ENCODE peak calls at places on chromosomes 4 and X, in ten cellular contexts. One of them, this sample, is unnamed.

GRCh38 chrX:153469811-153470410 is 465 bp downstream of the HAUS7 start:
- DNase-seq in prostate gland: no peak
- DNase-seq in transverse colon: no peak
- DNase-seq in breast epithelium: no peak
- DNase-seq in HepG2: no peak
- DNase-seq in GM12892: no peak
- DNase-seq in SK-N-SH: peak; percentile 55
- DNase-seq in sigmoid colon: no peak
- DNase-seq in upper lobe of left lung: no peak
- DNase-seq in GM23338: peak; percentile 17
- DNase-seq in this sample: no peak

GRCh38 chrX:63186137-63186536 is 165.0 kb downstream of the SPIN4 start:
- DNase-seq in prostate gland: no peak
- DNase-seq in transverse colon: no peak
- DNase-seq in breast epithelium: no peak
- DNase-seq in HepG2: no peak
- DNase-seq in GM12892: no peak
- DNase-seq in SK-N-SH: no peak
- DNase-seq in sigmoid colon: no peak
- DNase-seq in upper lobe of left lung: no peak
- DNase-seq in GM23338: no peak
- DNase-seq in this sample: no peak

GRCh38 chrX:24090300-24091200 is 35.8 kb downstream of the EIF2S3 start:
- DNase-seq in prostate gland: no peak
- DNase-seq in transverse colon: no peak
- DNase-seq in breast epithelium: no peak
- DNase-seq in HepG2: no peak
- DNase-seq in GM12892: no peak
- DNase-seq in SK-N-SH: no peak
- DNase-seq in sigmoid colon: no peak
- DNase-seq in upper lobe of left lung: no peak
- DNase-seq in GM23338: no peak
- DNase-seq in this sample: no peak

GRCh38 chrX:123731258-123731986 is 1.4 kb downstream of the THOC2 start:
- DNase-seq in prostate gland: no peak
- DNase-seq in transverse colon: no peak
- DNase-seq in breast epithelium: no peak
- DNase-seq in HepG2: no peak
- DNase-seq in GM12892: no peak
- DNase-seq in SK-N-SH: peak; percentile 34
- DNase-seq in sigmoid colon: no peak
- DNase-seq in upper lobe of left lung: no peak
- DNase-seq in GM23338: peak; percentile 18
- DNase-seq in this sample: no peak

GRCh38 chr4:100823066-100823992 is 305.5 kb upstream of the EMCN start:
- DNase-seq in prostate gland: no peak
- DNase-seq in transverse colon: no peak
- DNase-seq in breast epithelium: no peak
- DNase-seq in HepG2: peak; percentile 82
- DNase-seq in GM12892: no peak
- DNase-seq in SK-N-SH: no peak
- DNase-seq in sigmoid colon: no peak
- DNase-seq in upper lobe of left lung: no peak
- DNase-seq in GM23338: no peak
- DNase-seq in this sample: no peak

GRCh38 chrX:112368371-112368770 is 285.8 kb upstream of the TRPC5 start:
- DNase-seq in prostate gland: no peak
- DNase-seq in transverse colon: no peak
- DNase-seq in breast epithelium: no peak
- DNase-seq in HepG2: no peak
- DNase-seq in GM12892: no peak
- DNase-seq in SK-N-SH: peak; percentile 12
- DNase-seq in sigmoid colon: no peak
- DNase-seq in upper lobe of left lung: no peak
- DNase-seq in GM23338: peak; percentile 33
- DNase-seq in this sample: no peak

GRCh38 chrX:119266364-119266995 is 30.4 kb downstream of the PGRMC1 start:
- DNase-seq in prostate gland: no peak
- DNase-seq in transverse colon: peak; percentile 11
- DNase-seq in breast epithelium: no peak
- DNase-seq in HepG2: peak; percentile 0
- DNase-seq in GM12892: no peak
- DNase-seq in SK-N-SH: peak; percentile 53
- DNase-seq in sigmoid colon: no peak
- DNase-seq in upper lobe of left lung: no peak
- DNase-seq in GM23338: peak; percentile 35
- DNase-seq in this sample: no peak

GRCh38 chr4:183499389-183499788 is 5.5 kb upstream of the ING2 start:
- DNase-seq in prostate gland: no peak
- DNase-seq in transverse colon: no peak
- DNase-seq in breast epithelium: no peak
- DNase-seq in HepG2: peak; percentile 72
- DNase-seq in GM12892: no peak
- DNase-seq in SK-N-SH: no peak
- DNase-seq in sigmoid colon: no peak
- DNase-seq in upper lobe of left lung: no peak
- DNase-seq in GM23338: no peak
- DNase-seq in this sample: peak; percentile 32

GRCh38 chr4:83250666-83251065 is 33.9 kb downstream of the COQ2 start:
- DNase-seq in prostate gland: no peak
- DNase-seq in transverse colon: peak; percentile 26
- DNase-seq in breast epithelium: no peak
- DNase-seq in HepG2: no peak
- DNase-seq in GM12892: no peak
- DNase-seq in SK-N-SH: no peak
- DNase-seq in sigmoid colon: no peak
- DNase-seq in upper lobe of left lung: no peak
- DNase-seq in GM23338: peak; percentile 17
- DNase-seq in this sample: no peak

GRCh38 chr4:83248486-83248885 is 36.1 kb downstream of the COQ2 start:
- DNase-seq in prostate gland: no peak
- DNase-seq in transverse colon: peak; percentile 77
- DNase-seq in breast epithelium: no peak
- DNase-seq in HepG2: no peak
- DNase-seq in GM12892: no peak
- DNase-seq in SK-N-SH: no peak
- DNase-seq in sigmoid colon: no peak
- DNase-seq in upper lobe of left lung: no peak
- DNase-seq in GM23338: no peak
- DNase-seq in this sample: no peak

GRCh38 chr4:83251074-83251835 is 33.3 kb downstream of the COQ2 start:
- DNase-seq in prostate gland: no peak
- DNase-seq in transverse colon: no peak
- DNase-seq in breast epithelium: no peak
- DNase-seq in HepG2: no peak
- DNase-seq in GM12892: no peak
- DNase-seq in SK-N-SH: no peak
- DNase-seq in sigmoid colon: no peak
- DNase-seq in upper lobe of left lung: no peak
- DNase-seq in GM23338: no peak
- DNase-seq in this sample: no peak

GRCh38 chr4:83255584-83255983 is 29.0 kb downstream of the COQ2 start:
- DNase-seq in prostate gland: no peak
- DNase-seq in transverse colon: no peak
- DNase-seq in breast epithelium: no peak
- DNase-seq in HepG2: no peak
- DNase-seq in GM12892: no peak
- DNase-seq in SK-N-SH: no peak
- DNase-seq in sigmoid colon: no peak
- DNase-seq in upper lobe of left lung: no peak
- DNase-seq in GM23338: no peak
- DNase-seq in this sample: no peak

DNA sequence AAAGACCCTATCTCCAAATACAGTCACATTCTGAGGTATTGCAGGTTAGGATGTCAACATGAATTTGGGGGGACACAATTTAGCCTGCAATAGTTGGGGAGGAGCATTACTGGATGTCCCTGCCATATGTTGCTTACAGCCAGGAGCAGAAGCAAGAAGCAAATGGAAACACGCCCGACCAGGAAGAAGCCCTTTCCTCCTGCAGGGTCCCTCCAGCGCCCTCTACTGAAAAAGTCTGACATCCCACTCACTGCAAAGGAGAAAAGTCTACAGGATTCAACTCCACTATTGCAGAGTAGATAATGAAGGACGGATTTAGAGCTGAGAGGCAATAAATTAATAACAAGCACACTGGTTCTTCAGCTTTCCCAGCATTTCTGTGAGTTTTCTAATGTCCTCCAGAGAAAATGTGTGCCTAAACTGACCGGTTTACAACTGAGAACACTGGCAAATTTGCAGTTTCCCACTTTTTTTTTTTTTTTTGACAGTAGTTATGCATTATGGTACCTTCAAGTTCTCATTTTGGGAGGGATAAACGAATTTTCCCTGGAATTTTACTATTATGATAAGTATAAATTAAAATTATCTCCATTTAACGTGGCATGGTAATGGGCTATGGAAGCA is 31.7 kb downstream of the COQ2 start:
- DNase-seq in prostate gland: peak; percentile 59
- DNase-seq in transverse colon: peak; percentile 89
- DNase-seq in breast epithelium: no peak
- DNase-seq in HepG2: peak; percentile 55
- DNase-seq in GM12892: peak; percentile 29
- DNase-seq in SK-N-SH: peak; percentile 36
- DNase-seq in sigmoid colon: peak; percentile 74
- DNase-seq in upper lobe of left lung: no peak
- DNase-seq in GM23338: peak; percentile 90
- DNase-seq in this sample: peak; percentile 79
- TF ChIP-seq POLR2AphosphoS5 in prostate gland: no peak
- TF ChIP-seq POLR2AphosphoS5 in transverse colon: peak; percentile 14
- TF ChIP-seq POLR2AphosphoS5 in breast epithelium: no peak
- TF ChIP-seq POLR2AphosphoS5 in HepG2: no peak
- TF ChIP-seq POLR2AphosphoS5 in GM12892: no peak
- TF ChIP-seq POLR2AphosphoS5 in SK-N-SH: no peak
- TF ChIP-seq POLR2AphosphoS5 in sigmoid colon: no peak
- TF ChIP-seq POLR2AphosphoS5 in upper lobe of left lung: no peak
- TF ChIP-seq POLR2AphosphoS5 in GM23338: no peak
- TF ChIP-seq POLR2AphosphoS5 in this sample: no peak

DNA sequence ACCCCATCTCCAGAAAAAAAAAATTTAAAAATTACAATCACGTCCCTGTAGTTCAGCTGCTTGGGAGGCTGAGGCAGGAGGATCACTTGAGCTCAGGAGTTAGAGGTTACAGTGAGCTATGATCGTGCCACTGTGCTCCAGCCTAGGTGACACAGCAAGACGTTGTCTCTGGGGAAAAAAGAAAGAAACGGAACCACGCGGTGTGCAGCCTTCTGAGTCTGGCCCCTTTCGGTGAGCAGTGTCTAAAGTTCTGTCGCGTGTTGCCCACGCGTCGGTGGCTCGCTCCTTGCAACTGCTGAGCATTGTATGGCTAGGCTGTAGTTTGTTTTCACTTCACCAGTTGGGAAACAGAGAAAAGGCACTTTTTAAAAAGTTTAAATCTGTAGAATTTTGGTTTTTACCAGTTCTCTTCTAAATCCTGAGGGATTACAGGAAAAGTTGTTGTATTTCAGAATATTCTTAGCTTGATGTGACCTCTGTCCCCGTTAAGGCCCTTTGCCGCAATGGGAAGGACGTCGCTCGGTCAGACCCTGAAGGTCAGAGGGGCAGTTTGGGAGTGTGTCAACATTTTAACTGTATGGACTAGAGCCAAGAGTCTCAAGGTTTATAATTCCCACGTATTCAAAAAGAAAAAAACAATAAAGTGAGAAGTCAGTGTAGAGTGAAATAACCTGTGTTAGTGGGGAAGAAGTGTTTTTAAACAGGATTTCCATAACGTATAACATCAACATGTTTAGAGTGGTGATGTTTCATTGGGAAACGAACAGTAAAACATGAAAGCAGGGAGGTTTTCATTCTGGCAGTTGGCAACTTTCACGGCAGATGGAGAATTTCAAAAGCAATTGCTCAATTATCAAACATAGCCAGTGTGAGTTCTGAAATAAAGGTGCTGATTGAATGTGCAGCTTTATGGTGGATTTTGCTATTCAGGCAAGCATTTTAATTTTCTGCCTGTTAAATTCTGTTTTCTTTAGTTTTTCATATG is 45.8 kb upstream of the MSANTD1 start:
- DNase-seq in prostate gland: no peak
- DNase-seq in transverse colon: no peak
- DNase-seq in breast epithelium: no peak
- DNase-seq in HepG2: peak; percentile 56
- DNase-seq in GM12892: no peak
- DNase-seq in SK-N-SH: no peak
- DNase-seq in sigmoid colon: no peak
- DNase-seq in upper lobe of left lung: no peak
- DNase-seq in GM23338: no peak
- DNase-seq in this sample: no peak
- TF ChIP-seq POLR2AphosphoS5 in prostate gland: no peak
- TF ChIP-seq POLR2AphosphoS5 in transverse colon: peak; percentile 15
- TF ChIP-seq POLR2AphosphoS5 in breast epithelium: no peak
- TF ChIP-seq POLR2AphosphoS5 in HepG2: no peak
- TF ChIP-seq POLR2AphosphoS5 in GM12892: no peak
- TF ChIP-seq POLR2AphosphoS5 in SK-N-SH: no peak
- TF ChIP-seq POLR2AphosphoS5 in sigmoid colon: peak; percentile 29
- TF ChIP-seq POLR2AphosphoS5 in upper lobe of left lung: no peak
- TF ChIP-seq POLR2AphosphoS5 in GM23338: no peak
- TF ChIP-seq POLR2AphosphoS5 in this sample: no peak

GRCh38 chr4:1052231-1052671 is 40.8 kb downstream of the FGFRL1 start:
- DNase-seq in prostate gland: no peak
- DNase-seq in transverse colon: no peak
- DNase-seq in breast epithelium: peak; percentile 43
- DNase-seq in HepG2: no peak
- DNase-seq in GM12892: no peak
- DNase-seq in SK-N-SH: peak; percentile 22
- DNase-seq in sigmoid colon: peak; percentile 40
- DNase-seq in upper lobe of left lung: peak; percentile 48
- DNase-seq in GM23338: no peak
- DNase-seq in this sample: peak; percentile 24

GRCh38 chr4:1051472-1051871 is 40.0 kb downstream of the FGFRL1 start:
- DNase-seq in prostate gland: no peak
- DNase-seq in transverse colon: no peak
- DNase-seq in breast epithelium: peak; percentile 33
- DNase-seq in HepG2: no peak
- DNase-seq in GM12892: no peak
- DNase-seq in SK-N-SH: no peak
- DNase-seq in sigmoid colon: peak; percentile 8
- DNase-seq in upper lobe of left lung: no peak
- DNase-seq in GM23338: no peak
- DNase-seq in this sample: no peak

GRCh38 chr4:1055721-1056590 is 44.5 kb downstream of the FGFRL1 start:
- DNase-seq in prostate gland: peak; percentile 5
- DNase-seq in transverse colon: peak; percentile 63
- DNase-seq in breast epithelium: peak; percentile 51
- DNase-seq in HepG2: no peak
- DNase-seq in GM12892: no peak
- DNase-seq in SK-N-SH: peak; percentile 65
- DNase-seq in sigmoid colon: peak; percentile 66
- DNase-seq in upper lobe of left lung: peak; percentile 91
- DNase-seq in GM23338: peak; percentile 66
- DNase-seq in this sample: peak; percentile 54

GRCh38 chr4:1050486-1051213 is 39.2 kb downstream of the FGFRL1 start:
- DNase-seq in prostate gland: no peak
- DNase-seq in transverse colon: peak; percentile 9
- DNase-seq in breast epithelium: peak; percentile 51
- DNase-seq in HepG2: no peak
- DNase-seq in GM12892: peak; percentile 3
- DNase-seq in SK-N-SH: peak; percentile 44
- DNase-seq in sigmoid colon: peak; percentile 61
- DNase-seq in upper lobe of left lung: peak; percentile 73
- DNase-seq in GM23338: no peak
- DNase-seq in this sample: peak; percentile 25

DNA sequence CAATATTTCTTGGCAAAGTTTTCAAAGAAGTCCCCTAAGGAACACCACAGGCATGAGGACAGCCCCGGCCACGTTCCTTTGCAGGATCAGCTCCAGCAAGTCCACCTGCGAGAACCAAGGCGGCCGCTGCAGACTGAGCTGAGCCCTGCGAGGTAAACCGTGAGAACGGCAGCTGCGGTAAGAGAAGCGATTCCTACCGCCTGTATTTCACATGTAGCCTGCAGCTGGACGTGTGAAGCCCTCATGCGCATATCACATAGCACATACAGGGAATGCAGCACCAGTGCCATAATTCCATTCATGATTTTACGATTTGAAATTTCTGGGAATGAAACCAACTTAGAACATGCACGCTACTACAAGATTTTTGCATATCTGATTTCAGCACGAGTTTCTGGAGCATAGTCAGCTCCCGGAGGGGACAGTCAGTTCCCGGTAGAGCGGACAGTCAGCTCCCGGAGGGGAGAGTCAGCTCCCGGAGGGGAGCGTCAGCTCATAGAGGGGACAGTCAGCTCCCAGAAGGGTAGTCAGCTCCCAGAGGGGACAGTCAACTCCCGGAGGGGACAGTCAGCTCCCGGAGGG is 41.7 kb downstream of the FGFRL1 start:
- DNase-seq in prostate gland: no peak
- DNase-seq in transverse colon: no peak
- DNase-seq in breast epithelium: peak; percentile 56
- DNase-seq in HepG2: no peak
- DNase-seq in GM12892: no peak
- DNase-seq in SK-N-SH: peak; percentile 23
- DNase-seq in sigmoid colon: peak; percentile 56
- DNase-seq in upper lobe of left lung: peak; percentile 34
- DNase-seq in GM23338: no peak
- DNase-seq in this sample: peak; percentile 24
- TF ChIP-seq POLR2AphosphoS5 in prostate gland: peak; percentile 80
- TF ChIP-seq POLR2AphosphoS5 in transverse colon: no peak
- TF ChIP-seq POLR2AphosphoS5 in breast epithelium: no peak
- TF ChIP-seq POLR2AphosphoS5 in HepG2: no peak
- TF ChIP-seq POLR2AphosphoS5 in GM12892: no peak
- TF ChIP-seq POLR2AphosphoS5 in SK-N-SH: no peak
- TF ChIP-seq POLR2AphosphoS5 in sigmoid colon: peak; percentile 6
- TF ChIP-seq POLR2AphosphoS5 in upper lobe of left lung: peak; percentile 17
- TF ChIP-seq POLR2AphosphoS5 in GM23338: no peak
- TF ChIP-seq POLR2AphosphoS5 in this sample: peak; percentile 32

DNA sequence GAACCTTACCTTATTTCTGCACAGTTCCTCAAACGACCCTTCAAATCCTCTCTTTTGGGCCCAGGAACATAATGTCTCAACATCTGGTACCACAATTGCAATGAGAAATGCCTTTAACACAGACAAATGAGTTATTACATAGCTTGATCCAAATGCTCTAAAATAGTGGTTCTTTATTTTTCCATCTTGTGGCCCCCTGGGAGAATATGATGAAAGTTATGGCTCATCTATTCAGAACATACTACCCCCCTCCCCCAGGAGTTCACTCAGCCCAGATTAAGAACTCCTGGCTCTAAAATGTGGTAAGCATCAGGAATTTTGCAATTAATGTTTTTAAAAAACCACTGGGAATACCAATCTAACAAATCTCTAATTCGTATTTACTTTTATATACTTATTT is 23.9 kb upstream of the CENPU start:
- DNase-seq in prostate gland: no peak
- DNase-seq in transverse colon: no peak
- DNase-seq in breast epithelium: no peak
- DNase-seq in HepG2: no peak
- DNase-seq in GM12892: no peak
- DNase-seq in SK-N-SH: no peak
- DNase-seq in sigmoid colon: no peak
- DNase-seq in upper lobe of left lung: no peak
- DNase-seq in GM23338: no peak
- DNase-seq in this sample: no peak
- TF ChIP-seq POLR2AphosphoS5 in prostate gland: no peak
- TF ChIP-seq POLR2AphosphoS5 in transverse colon: peak; percentile 17
- TF ChIP-seq POLR2AphosphoS5 in breast epithelium: no peak
- TF ChIP-seq POLR2AphosphoS5 in HepG2: no peak
- TF ChIP-seq POLR2AphosphoS5 in GM12892: no peak
- TF ChIP-seq POLR2AphosphoS5 in SK-N-SH: no peak
- TF ChIP-seq POLR2AphosphoS5 in sigmoid colon: peak; percentile 56
- TF ChIP-seq POLR2AphosphoS5 in upper lobe of left lung: no peak
- TF ChIP-seq POLR2AphosphoS5 in GM23338: no peak
- TF ChIP-seq POLR2AphosphoS5 in this sample: no peak